ENCODE peak calls at places on chromosomes 2 and 18, in ten cellular contexts. One of them, this sample, is unnamed.

GRCh38 chr2:177666408-177666807 is 273.8 kb downstream of the AGPS start:
- DNase-seq in HepG2: no peak
- DNase-seq in IMR-90: peak; percentile 1
- DNase-seq in neural progenitor cell: no peak
- DNase-seq in GM23338: no peak
- DNase-seq in endothelial cell of umbilical vein: no peak
- DNase-seq in astrocyte: peak; percentile 62
- DNase-seq in OCI-LY7: no peak
- DNase-seq in trophoblast cell: no peak
- DNase-seq in K562: no peak
- DNase-seq in this sample: no peak

GRCh38 chr2:233439191-233439590 is 84.9 kb downstream of the DGKD start:
- DNase-seq in HepG2: no peak
- DNase-seq in IMR-90: no peak
- DNase-seq in neural progenitor cell: no peak
- DNase-seq in GM23338: no peak
- DNase-seq in endothelial cell of umbilical vein: no peak
- DNase-seq in astrocyte: peak; percentile 34
- DNase-seq in OCI-LY7: no peak
- DNase-seq in trophoblast cell: no peak
- DNase-seq in K562: no peak
- DNase-seq in this sample: no peak

GRCh38 chr2:100285691-100286090 is 36.6 kb downstream of the LONRF2 start:
- DNase-seq in HepG2: no peak
- DNase-seq in IMR-90: peak; percentile 83
- DNase-seq in neural progenitor cell: no peak
- DNase-seq in GM23338: no peak
- DNase-seq in endothelial cell of umbilical vein: peak; percentile 85
- DNase-seq in astrocyte: peak; percentile 92
- DNase-seq in OCI-LY7: no peak
- DNase-seq in trophoblast cell: no peak
- DNase-seq in K562: no peak
- DNase-seq in this sample: no peak

GRCh38 chr2:208609166-208609804 is 202.7 kb downstream of the PTH2R start:
- DNase-seq in HepG2: no peak
- DNase-seq in IMR-90: no peak
- DNase-seq in neural progenitor cell: no peak
- DNase-seq in GM23338: no peak
- DNase-seq in endothelial cell of umbilical vein: no peak
- DNase-seq in astrocyte: no peak
- DNase-seq in OCI-LY7: no peak
- DNase-seq in trophoblast cell: no peak
- DNase-seq in K562: no peak
- DNase-seq in this sample: no peak

GRCh38 chr2:64652231-64653173 is 1.2 kb downstream of the SERTAD2 start:
- DNase-seq in HepG2: peak; percentile 67
- DNase-seq in IMR-90: peak; percentile 60
- DNase-seq in neural progenitor cell: peak; percentile 64
- DNase-seq in GM23338: peak; percentile 55
- DNase-seq in endothelial cell of umbilical vein: peak; percentile 55
- DNase-seq in astrocyte: peak; percentile 44
- DNase-seq in OCI-LY7: peak; percentile 50
- DNase-seq in trophoblast cell: peak; percentile 16
- DNase-seq in K562: peak; percentile 60
- DNase-seq in this sample: peak; percentile 44

GRCh38 chr2:111705711-111706323 is 178.2 kb downstream of the ANAPC1 start:
- DNase-seq in HepG2: peak; percentile 69
- DNase-seq in IMR-90: peak; percentile 97
- DNase-seq in neural progenitor cell: peak; percentile 90
- DNase-seq in GM23338: peak; percentile 84
- DNase-seq in endothelial cell of umbilical vein: peak; percentile 82
- DNase-seq in astrocyte: peak; percentile 98
- DNase-seq in OCI-LY7: peak; percentile 98
- DNase-seq in trophoblast cell: peak; percentile 83
- DNase-seq in K562: no peak
- DNase-seq in this sample: peak; percentile 82

GRCh38 chr18:24138884-24139616 is at the start of gene CABYR:
- DNase-seq in HepG2: peak; percentile 9
- DNase-seq in IMR-90: peak; percentile 86
- DNase-seq in neural progenitor cell: peak; percentile 92
- DNase-seq in GM23338: peak; percentile 97
- DNase-seq in endothelial cell of umbilical vein: peak; percentile 83
- DNase-seq in astrocyte: peak; percentile 83
- DNase-seq in OCI-LY7: peak; percentile 6
- DNase-seq in trophoblast cell: peak; percentile 81
- DNase-seq in K562: no peak
- DNase-seq in this sample: peak; percentile 54

GRCh38 chr2:200121931-200122330 is 166.5 kb downstream of the MAIP1 start:
- DNase-seq in HepG2: no peak
- DNase-seq in IMR-90: peak; percentile 69
- DNase-seq in neural progenitor cell: no peak
- DNase-seq in GM23338: no peak
- DNase-seq in endothelial cell of umbilical vein: no peak
- DNase-seq in astrocyte: no peak
- DNase-seq in OCI-LY7: no peak
- DNase-seq in trophoblast cell: no peak
- DNase-seq in K562: no peak
- DNase-seq in this sample: no peak

GRCh38 chr2:70467831-70468810 is 85.5 kb downstream of the TGFA start:
- DNase-seq in HepG2: no peak
- DNase-seq in IMR-90: no peak
- DNase-seq in neural progenitor cell: no peak
- DNase-seq in GM23338: no peak
- DNase-seq in endothelial cell of umbilical vein: no peak
- DNase-seq in astrocyte: no peak
- DNase-seq in OCI-LY7: no peak
- DNase-seq in trophoblast cell: no peak
- DNase-seq in K562: no peak
- DNase-seq in this sample: no peak

GRCh38 chr2:29611850-29612249 is 309.5 kb downstream of the ALK start:
- DNase-seq in HepG2: no peak
- DNase-seq in IMR-90: no peak
- DNase-seq in neural progenitor cell: no peak
- DNase-seq in GM23338: no peak
- DNase-seq in endothelial cell of umbilical vein: no peak
- DNase-seq in astrocyte: no peak
- DNase-seq in OCI-LY7: no peak
- DNase-seq in trophoblast cell: no peak
- DNase-seq in K562: no peak
- DNase-seq in this sample: no peak

GRCh38 chr18:11994346-11994707 is 13.0 kb downstream of the IMPA2 start:
- DNase-seq in HepG2: peak; percentile 83
- DNase-seq in IMR-90: peak; percentile 68
- DNase-seq in neural progenitor cell: no peak
- DNase-seq in GM23338: no peak
- DNase-seq in endothelial cell of umbilical vein: no peak
- DNase-seq in astrocyte: no peak
- DNase-seq in OCI-LY7: no peak
- DNase-seq in trophoblast cell: peak; percentile 84
- DNase-seq in K562: no peak
- DNase-seq in this sample: peak; percentile 55

GRCh38 chr2:105431367-105432088 is 32.7 kb upstream of the FHL2 start:
- DNase-seq in HepG2: no peak
- DNase-seq in IMR-90: peak; percentile 35
- DNase-seq in neural progenitor cell: no peak
- DNase-seq in GM23338: no peak
- DNase-seq in endothelial cell of umbilical vein: no peak
- DNase-seq in astrocyte: peak; percentile 41
- DNase-seq in OCI-LY7: no peak
- DNase-seq in trophoblast cell: no peak
- DNase-seq in K562: no peak
- DNase-seq in this sample: no peak

DNA sequence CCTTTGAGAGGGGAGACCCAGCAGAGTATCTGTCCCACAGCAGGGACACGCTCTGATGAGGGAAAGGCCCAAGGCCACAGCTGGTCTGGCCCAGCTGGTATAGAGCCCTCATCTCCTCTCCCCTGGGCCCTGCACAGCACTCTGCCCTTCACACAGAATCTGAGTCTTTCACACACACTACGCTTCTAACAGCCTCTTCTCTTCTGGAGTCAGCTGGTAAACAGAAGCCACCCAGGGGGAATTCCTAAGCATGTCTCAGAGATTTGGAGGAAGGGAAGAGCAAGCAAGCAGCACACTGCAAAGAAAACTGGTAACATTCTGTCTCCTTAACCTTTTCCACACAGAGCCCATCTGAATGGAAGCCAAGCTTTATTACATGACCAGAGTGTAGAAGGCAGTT is 121.1 kb upstream of the ACAA2 start:
- DNase-seq in HepG2: no peak
- DNase-seq in IMR-90: peak; percentile 45
- DNase-seq in neural progenitor cell: peak; percentile 62
- DNase-seq in GM23338: no peak
- DNase-seq in endothelial cell of umbilical vein: no peak
- DNase-seq in astrocyte: peak; percentile 11
- DNase-seq in OCI-LY7: no peak
- DNase-seq in trophoblast cell: no peak
- DNase-seq in K562: no peak
- DNase-seq in this sample: no peak
- H2AFZ ChIP-seq in HepG2: no peak overlapping the region
- H2AFZ ChIP-seq in IMR-90: no peak overlapping the region
- H2AFZ ChIP-seq in neural progenitor cell: peak overlapping the region; percentile 19
- H2AFZ ChIP-seq in GM23338: no peak overlapping the region
- H2AFZ ChIP-seq in endothelial cell of umbilical vein: no peak overlapping the region
- H2AFZ ChIP-seq in astrocyte: no peak overlapping the region
- H2AFZ ChIP-seq in OCI-LY7: no peak overlapping the region
- H2AFZ ChIP-seq in trophoblast cell: no peak overlapping the region
- H2AFZ ChIP-seq in K562: no peak overlapping the region
- H2AFZ ChIP-seq in this sample: no peak overlapping the region

GRCh38 chr2:60960706-60961105 is 56.8 kb upstream of the PEX13 start:
- DNase-seq in HepG2: no peak
- DNase-seq in IMR-90: no peak
- DNase-seq in neural progenitor cell: no peak
- DNase-seq in GM23338: no peak
- DNase-seq in endothelial cell of umbilical vein: no peak
- DNase-seq in astrocyte: no peak
- DNase-seq in OCI-LY7: no peak
- DNase-seq in trophoblast cell: no peak
- DNase-seq in K562: no peak
- DNase-seq in this sample: no peak
- H3K4me2 ChIP-seq in HepG2: no peak overlapping the region
- H3K4me2 ChIP-seq in IMR-90: no peak overlapping the region
- H3K4me2 ChIP-seq in neural progenitor cell: no peak overlapping the region
- H3K4me2 ChIP-seq in GM23338: no peak overlapping the region
- H3K4me2 ChIP-seq in endothelial cell of umbilical vein: no peak overlapping the region
- H3K4me2 ChIP-seq in astrocyte: no peak overlapping the region
- H3K4me2 ChIP-seq in OCI-LY7: no peak overlapping the region
- H3K4me2 ChIP-seq in trophoblast cell: no peak overlapping the region
- H3K4me2 ChIP-seq in K562: no peak overlapping the region
- H3K4me2 ChIP-seq in this sample: peak overlapping the region; percentile 60

DNA sequence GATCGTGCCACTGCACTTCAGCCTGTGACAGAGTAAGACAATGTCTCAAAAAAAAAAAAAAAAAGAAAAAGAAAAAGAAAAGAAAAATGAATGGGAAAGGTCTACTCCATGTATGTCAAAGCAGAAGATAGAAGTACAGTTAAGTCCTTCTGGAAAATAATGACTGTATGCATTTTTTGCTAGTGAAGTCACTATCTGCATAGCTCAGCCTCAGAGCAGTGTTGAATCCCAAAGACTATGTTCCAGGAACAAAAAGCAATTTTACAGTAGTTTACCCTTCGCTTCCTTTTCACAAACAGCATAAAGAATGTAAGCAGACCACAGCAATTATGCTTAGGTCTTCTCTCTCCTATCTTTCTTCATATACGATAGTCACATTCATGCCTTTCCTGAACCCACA is 497.4 kb downstream of the CMPK2 start:
- DNase-seq in HepG2: no peak
- DNase-seq in IMR-90: peak; percentile 82
- DNase-seq in neural progenitor cell: no peak
- DNase-seq in GM23338: no peak
- DNase-seq in endothelial cell of umbilical vein: no peak
- DNase-seq in astrocyte: peak; percentile 90
- DNase-seq in OCI-LY7: no peak
- DNase-seq in trophoblast cell: no peak
- DNase-seq in K562: no peak
- DNase-seq in this sample: no peak
- H2AFZ ChIP-seq in HepG2: no peak overlapping the region
- H2AFZ ChIP-seq in IMR-90: peak overlapping the region; percentile 16
- H2AFZ ChIP-seq in neural progenitor cell: no peak overlapping the region
- H2AFZ ChIP-seq in GM23338: no peak overlapping the region
- H2AFZ ChIP-seq in endothelial cell of umbilical vein: no peak overlapping the region
- H2AFZ ChIP-seq in astrocyte: peak overlapping the region; percentile 25
- H2AFZ ChIP-seq in OCI-LY7: no peak overlapping the region
- H2AFZ ChIP-seq in trophoblast cell: no peak overlapping the region
- H2AFZ ChIP-seq in K562: no peak overlapping the region
- H2AFZ ChIP-seq in this sample: no peak overlapping the region

GRCh38 chr18:59784694-59785093 is 87.5 kb upstream of the CCBE1 start:
- DNase-seq in HepG2: no peak
- DNase-seq in IMR-90: no peak
- DNase-seq in neural progenitor cell: no peak
- DNase-seq in GM23338: no peak
- DNase-seq in endothelial cell of umbilical vein: no peak
- DNase-seq in astrocyte: no peak
- DNase-seq in OCI-LY7: no peak
- DNase-seq in trophoblast cell: no peak
- DNase-seq in K562: no peak
- DNase-seq in this sample: no peak

GRCh38 chr18:59792353-59792752 is 95.1 kb upstream of the CCBE1 start:
- DNase-seq in HepG2: no peak
- DNase-seq in IMR-90: no peak
- DNase-seq in neural progenitor cell: no peak
- DNase-seq in GM23338: no peak
- DNase-seq in endothelial cell of umbilical vein: no peak
- DNase-seq in astrocyte: no peak
- DNase-seq in OCI-LY7: no peak
- DNase-seq in trophoblast cell: no peak
- DNase-seq in K562: no peak
- DNase-seq in this sample: no peak

GRCh38 chr18:59783138-59783537 is 85.9 kb upstream of the CCBE1 start:
- DNase-seq in HepG2: peak; percentile 72
- DNase-seq in IMR-90: peak; percentile 74
- DNase-seq in neural progenitor cell: peak; percentile 65
- DNase-seq in GM23338: peak; percentile 83
- DNase-seq in endothelial cell of umbilical vein: peak; percentile 30
- DNase-seq in astrocyte: peak; percentile 40
- DNase-seq in OCI-LY7: peak; percentile 51
- DNase-seq in trophoblast cell: peak; percentile 32
- DNase-seq in K562: peak; percentile 11
- DNase-seq in this sample: peak; percentile 45

DNA sequence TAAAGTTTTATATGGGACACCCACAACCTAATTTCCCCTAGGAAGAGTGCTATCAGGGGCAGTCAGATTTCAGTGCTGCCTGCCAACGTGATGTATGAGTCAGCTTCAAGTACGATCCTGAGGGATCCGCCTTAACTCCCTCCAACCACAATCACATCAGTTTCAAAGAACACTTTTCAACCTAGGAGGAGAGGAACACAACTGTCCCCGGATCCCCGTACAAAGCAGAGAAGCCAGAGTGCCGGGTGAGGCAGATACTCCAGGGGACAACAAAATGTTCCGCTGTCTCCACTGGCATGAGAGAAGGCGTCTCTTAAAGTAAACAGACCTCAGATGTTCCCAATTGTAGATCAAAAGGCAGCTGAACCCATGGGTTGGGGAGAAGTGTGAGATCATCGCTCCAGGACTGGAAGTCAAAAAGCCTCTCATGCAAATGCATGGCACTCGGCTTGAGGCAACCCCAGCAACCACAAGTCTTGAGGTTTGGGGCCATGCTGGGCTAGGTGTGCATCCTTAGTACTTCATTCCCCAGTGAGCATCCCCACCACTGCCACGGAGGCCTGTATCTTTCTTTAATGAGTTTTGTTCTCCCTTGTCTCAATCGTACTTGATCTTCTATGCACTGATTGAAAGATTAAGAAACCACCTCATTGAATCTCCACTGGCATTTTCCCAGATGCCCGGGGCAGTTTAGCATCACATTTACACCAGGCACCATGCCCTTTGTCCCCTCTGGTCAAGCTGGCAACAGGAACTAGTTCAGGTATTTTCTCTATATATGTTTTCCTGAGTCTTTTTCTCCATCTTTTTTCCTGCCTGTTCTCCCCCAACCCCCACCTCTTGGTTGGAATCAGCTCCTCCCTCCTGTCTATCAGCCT is 91.0 kb upstream of the CCBE1 start:
- DNase-seq in HepG2: no peak
- DNase-seq in IMR-90: peak; percentile 82
- DNase-seq in neural progenitor cell: no peak
- DNase-seq in GM23338: no peak
- DNase-seq in endothelial cell of umbilical vein: no peak
- DNase-seq in astrocyte: peak; percentile 81
- DNase-seq in OCI-LY7: no peak
- DNase-seq in trophoblast cell: no peak
- DNase-seq in K562: no peak
- DNase-seq in this sample: peak; percentile 59
- H3K4me2 ChIP-seq in HepG2: no peak overlapping the region
- H3K4me2 ChIP-seq in IMR-90: peak overlapping the region; percentile 46
- H3K4me2 ChIP-seq in neural progenitor cell: no peak overlapping the region
- H3K4me2 ChIP-seq in GM23338: no peak overlapping the region
- H3K4me2 ChIP-seq in endothelial cell of umbilical vein: no peak overlapping the region
- H3K4me2 ChIP-seq in astrocyte: peak overlapping the region; percentile 74
- H3K4me2 ChIP-seq in OCI-LY7: no peak overlapping the region
- H3K4me2 ChIP-seq in trophoblast cell: no peak overlapping the region
- H3K4me2 ChIP-seq in K562: no peak overlapping the region
- H3K4me2 ChIP-seq in this sample: peak overlapping the region; percentile 69